ENCODE peak calls at places on chromosomes 12 and 14, in six cellular contexts. One of them, this sample, is unnamed.

GRCh38 chr12:52061470-52062166 is 8.2 kb upstream of the ATG101 start:
- DNase-seq in activated CD4-positive, alpha-beta T cell treated with anti-CD3 and anti-CD28 coated beads, Interleukin-2, amount 10 ng/mL, durations not matched to agents 7 days and 5 days: no peak
- DNase-seq in astrocyte of the spinal cord: no peak
- DNase-seq in ELR: no peak
- DNase-seq in stimulated activated CD4-positive, alpha-beta T cell treated with anti-CD3 and anti-CD28 coated beads, TNF-alpha, amount 100 ng/mL, for 1 hour: no peak
- DNase-seq in activated T-cell treated with anti-CD3 and anti-CD28 coated beads for 1 hour: peak
- DNase-seq in this sample: no peak

GRCh38 chr14:90616313-90616712 is 199.9 kb downstream of the TTC7B start:
- DNase-seq in activated CD4-positive, alpha-beta T cell treated with anti-CD3 and anti-CD28 coated beads, Interleukin-2, amount 10 ng/mL, durations not matched to agents 7 days and 5 days: no peak
- DNase-seq in astrocyte of the spinal cord: no peak
- DNase-seq in ELR: no peak
- DNase-seq in stimulated activated CD4-positive, alpha-beta T cell treated with anti-CD3 and anti-CD28 coated beads, TNF-alpha, amount 100 ng/mL, for 1 hour: no peak
- DNase-seq in activated T-cell treated with anti-CD3 and anti-CD28 coated beads for 1 hour: no peak
- DNase-seq in this sample: no peak

GRCh38 chr14:39230416-39230815 is 3.3 kb upstream of the MIA2 start:
- DNase-seq in activated CD4-positive, alpha-beta T cell treated with anti-CD3 and anti-CD28 coated beads, Interleukin-2, amount 10 ng/mL, durations not matched to agents 7 days and 5 days: no peak
- DNase-seq in astrocyte of the spinal cord: no peak
- DNase-seq in ELR: peak
- DNase-seq in stimulated activated CD4-positive, alpha-beta T cell treated with anti-CD3 and anti-CD28 coated beads, TNF-alpha, amount 100 ng/mL, for 1 hour: no peak
- DNase-seq in activated T-cell treated with anti-CD3 and anti-CD28 coated beads for 1 hour: no peak
- DNase-seq in this sample: no peak

GRCh38 chr12:94458882-94459772 is 540 bp downstream of the CEP83 start:
- DNase-seq in activated CD4-positive, alpha-beta T cell treated with anti-CD3 and anti-CD28 coated beads, Interleukin-2, amount 10 ng/mL, durations not matched to agents 7 days and 5 days: no peak
- DNase-seq in astrocyte of the spinal cord: peak
- DNase-seq in ELR: peak
- DNase-seq in stimulated activated CD4-positive, alpha-beta T cell treated with anti-CD3 and anti-CD28 coated beads, TNF-alpha, amount 100 ng/mL, for 1 hour: no peak
- DNase-seq in activated T-cell treated with anti-CD3 and anti-CD28 coated beads for 1 hour: no peak
- DNase-seq in this sample: no peak

GRCh38 chr12:106149096-106149784 is 10.5 kb upstream of the NUAK1 start:
- DNase-seq in activated CD4-positive, alpha-beta T cell treated with anti-CD3 and anti-CD28 coated beads, Interleukin-2, amount 10 ng/mL, durations not matched to agents 7 days and 5 days: no peak
- DNase-seq in astrocyte of the spinal cord: peak
- DNase-seq in ELR: peak
- DNase-seq in stimulated activated CD4-positive, alpha-beta T cell treated with anti-CD3 and anti-CD28 coated beads, TNF-alpha, amount 100 ng/mL, for 1 hour: no peak
- DNase-seq in activated T-cell treated with anti-CD3 and anti-CD28 coated beads for 1 hour: no peak
- DNase-seq in this sample: no peak

GRCh38 chr12:48820406-48820805 is 2.1 kb downstream of the CACNB3 start:
- DNase-seq in activated CD4-positive, alpha-beta T cell treated with anti-CD3 and anti-CD28 coated beads, Interleukin-2, amount 10 ng/mL, durations not matched to agents 7 days and 5 days: no peak
- DNase-seq in astrocyte of the spinal cord: no peak
- DNase-seq in ELR: no peak
- DNase-seq in stimulated activated CD4-positive, alpha-beta T cell treated with anti-CD3 and anti-CD28 coated beads, TNF-alpha, amount 100 ng/mL, for 1 hour: no peak
- DNase-seq in activated T-cell treated with anti-CD3 and anti-CD28 coated beads for 1 hour: no peak
- DNase-seq in this sample: no peak

GRCh38 chr12:75795125-75795524 is 236.5 kb downstream of the PHLDA1 start:
- DNase-seq in activated CD4-positive, alpha-beta T cell treated with anti-CD3 and anti-CD28 coated beads, Interleukin-2, amount 10 ng/mL, durations not matched to agents 7 days and 5 days: no peak
- DNase-seq in astrocyte of the spinal cord: no peak
- DNase-seq in ELR: no peak
- DNase-seq in stimulated activated CD4-positive, alpha-beta T cell treated with anti-CD3 and anti-CD28 coated beads, TNF-alpha, amount 100 ng/mL, for 1 hour: no peak
- DNase-seq in activated T-cell treated with anti-CD3 and anti-CD28 coated beads for 1 hour: no peak
- DNase-seq in this sample: no peak

GRCh38 chr12:25495336-25496097 is 57.6 kb downstream of the LMNTD1 start:
- DNase-seq in activated CD4-positive, alpha-beta T cell treated with anti-CD3 and anti-CD28 coated beads, Interleukin-2, amount 10 ng/mL, durations not matched to agents 7 days and 5 days: no peak
- DNase-seq in astrocyte of the spinal cord: peak
- DNase-seq in ELR: peak
- DNase-seq in stimulated activated CD4-positive, alpha-beta T cell treated with anti-CD3 and anti-CD28 coated beads, TNF-alpha, amount 100 ng/mL, for 1 hour: no peak
- DNase-seq in activated T-cell treated with anti-CD3 and anti-CD28 coated beads for 1 hour: no peak
- DNase-seq in this sample: no peak

GRCh38 chr12:19739195-19739776 is 300.0 kb downstream of the AEBP2 start:
- DNase-seq in activated CD4-positive, alpha-beta T cell treated with anti-CD3 and anti-CD28 coated beads, Interleukin-2, amount 10 ng/mL, durations not matched to agents 7 days and 5 days: peak
- DNase-seq in astrocyte of the spinal cord: peak
- DNase-seq in ELR: peak
- DNase-seq in stimulated activated CD4-positive, alpha-beta T cell treated with anti-CD3 and anti-CD28 coated beads, TNF-alpha, amount 100 ng/mL, for 1 hour: no peak
- DNase-seq in activated T-cell treated with anti-CD3 and anti-CD28 coated beads for 1 hour: no peak
- DNase-seq in this sample: peak

GRCh38 chr12:89980236-89980635 is 271.6 kb upstream of the ATP2B1 start:
- DNase-seq in activated CD4-positive, alpha-beta T cell treated with anti-CD3 and anti-CD28 coated beads, Interleukin-2, amount 10 ng/mL, durations not matched to agents 7 days and 5 days: no peak
- DNase-seq in astrocyte of the spinal cord: no peak
- DNase-seq in ELR: peak
- DNase-seq in stimulated activated CD4-positive, alpha-beta T cell treated with anti-CD3 and anti-CD28 coated beads, TNF-alpha, amount 100 ng/mL, for 1 hour: no peak
- DNase-seq in activated T-cell treated with anti-CD3 and anti-CD28 coated beads for 1 hour: no peak
- DNase-seq in this sample: no peak